ENCODE peak calls at places on chromosome 1, in seven cellular contexts. One of them, this sample, is unnamed.

GRCh38 chr1:9166289-9167235 is 37.7 kb upstream of the GPR157 start:
- DNase-seq in HS-5: peak
- DNase-seq in activated CD8-positive, alpha-beta T cell treated with anti-CD3 and anti-CD28 coated beads, Interleukin-2, amount 10 ng/mL, durations not matched to agents 7 days and 5 days: no peak
- DNase-seq in brain microvascular endothelial cell: peak
- DNase-seq in NCI-H2171 treated with DMSO at 0.1 percent for 48 hours: no peak
- DNase-seq in HAP-1: no peak
- DNase-seq in activated naive CD8-positive, alpha-beta T cell treated with anti-CD3 and anti-CD28 coated beads for 36 hours: no peak
- DNase-seq in this sample: no peak

GRCh38 chr1:20443703-20444587 is 42.1 kb downstream of the CAMK2N1 start:
- DNase-seq in HS-5: no peak
- DNase-seq in activated CD8-positive, alpha-beta T cell treated with anti-CD3 and anti-CD28 coated beads, Interleukin-2, amount 10 ng/mL, durations not matched to agents 7 days and 5 days: no peak
- DNase-seq in brain microvascular endothelial cell: no peak
- DNase-seq in NCI-H2171 treated with DMSO at 0.1 percent for 48 hours: no peak
- DNase-seq in HAP-1: no peak
- DNase-seq in activated naive CD8-positive, alpha-beta T cell treated with anti-CD3 and anti-CD28 coated beads for 36 hours: no peak
- DNase-seq in this sample: peak

GRCh38 chr1:44073528-44073927 is 42.3 kb upstream of the SLC6A9 start:
- DNase-seq in HS-5: no peak
- DNase-seq in activated CD8-positive, alpha-beta T cell treated with anti-CD3 and anti-CD28 coated beads, Interleukin-2, amount 10 ng/mL, durations not matched to agents 7 days and 5 days: no peak
- DNase-seq in brain microvascular endothelial cell: no peak
- DNase-seq in NCI-H2171 treated with DMSO at 0.1 percent for 48 hours: no peak
- DNase-seq in HAP-1: no peak
- DNase-seq in activated naive CD8-positive, alpha-beta T cell treated with anti-CD3 and anti-CD28 coated beads for 36 hours: no peak
- DNase-seq in this sample: no peak

GRCh38 chr1:162908780-162909179 is 47.8 kb upstream of the CCDC190 start:
- DNase-seq in HS-5: peak
- DNase-seq in activated CD8-positive, alpha-beta T cell treated with anti-CD3 and anti-CD28 coated beads, Interleukin-2, amount 10 ng/mL, durations not matched to agents 7 days and 5 days: no peak
- DNase-seq in brain microvascular endothelial cell: peak
- DNase-seq in NCI-H2171 treated with DMSO at 0.1 percent for 48 hours: no peak
- DNase-seq in HAP-1: no peak
- DNase-seq in activated naive CD8-positive, alpha-beta T cell treated with anti-CD3 and anti-CD28 coated beads for 36 hours: no peak
- DNase-seq in this sample: no peak

GRCh38 chr1:25724201-25724600 is 75.8 kb upstream of the SELENON start:
- DNase-seq in HS-5: no peak
- DNase-seq in activated CD8-positive, alpha-beta T cell treated with anti-CD3 and anti-CD28 coated beads, Interleukin-2, amount 10 ng/mL, durations not matched to agents 7 days and 5 days: no peak
- DNase-seq in brain microvascular endothelial cell: no peak
- DNase-seq in NCI-H2171 treated with DMSO at 0.1 percent for 48 hours: no peak
- DNase-seq in HAP-1: no peak
- DNase-seq in activated naive CD8-positive, alpha-beta T cell treated with anti-CD3 and anti-CD28 coated beads for 36 hours: no peak
- DNase-seq in this sample: no peak

GRCh38 chr1:236552901-236553300 is 29.1 kb downstream of the LGALS8 start:
- DNase-seq in HS-5: no peak
- DNase-seq in activated CD8-positive, alpha-beta T cell treated with anti-CD3 and anti-CD28 coated beads, Interleukin-2, amount 10 ng/mL, durations not matched to agents 7 days and 5 days: no peak
- DNase-seq in brain microvascular endothelial cell: no peak
- DNase-seq in NCI-H2171 treated with DMSO at 0.1 percent for 48 hours: no peak
- DNase-seq in HAP-1: no peak
- DNase-seq in activated naive CD8-positive, alpha-beta T cell treated with anti-CD3 and anti-CD28 coated beads for 36 hours: no peak
- DNase-seq in this sample: no peak

GRCh38 chr1:207991331-207991914 is 80.5 kb upstream of the CD34 start:
- DNase-seq in HS-5: no peak
- DNase-seq in activated CD8-positive, alpha-beta T cell treated with anti-CD3 and anti-CD28 coated beads, Interleukin-2, amount 10 ng/mL, durations not matched to agents 7 days and 5 days: no peak
- DNase-seq in brain microvascular endothelial cell: no peak
- DNase-seq in NCI-H2171 treated with DMSO at 0.1 percent for 48 hours: no peak
- DNase-seq in HAP-1: no peak
- DNase-seq in activated naive CD8-positive, alpha-beta T cell treated with anti-CD3 and anti-CD28 coated beads for 36 hours: no peak
- DNase-seq in this sample: no peak

GRCh38 chr1:58687516-58687915 is 12.3 kb downstream of the MYSM1 start:
- DNase-seq in HS-5: no peak
- DNase-seq in activated CD8-positive, alpha-beta T cell treated with anti-CD3 and anti-CD28 coated beads, Interleukin-2, amount 10 ng/mL, durations not matched to agents 7 days and 5 days: no peak
- DNase-seq in brain microvascular endothelial cell: no peak
- DNase-seq in NCI-H2171 treated with DMSO at 0.1 percent for 48 hours: no peak
- DNase-seq in HAP-1: no peak
- DNase-seq in activated naive CD8-positive, alpha-beta T cell treated with anti-CD3 and anti-CD28 coated beads for 36 hours: no peak
- DNase-seq in this sample: no peak

GRCh38 chr1:13828454-13829151 is 128.6 kb downstream of the PRDM2 start:
- DNase-seq in HS-5: no peak
- DNase-seq in activated CD8-positive, alpha-beta T cell treated with anti-CD3 and anti-CD28 coated beads, Interleukin-2, amount 10 ng/mL, durations not matched to agents 7 days and 5 days: peak
- DNase-seq in brain microvascular endothelial cell: no peak
- DNase-seq in NCI-H2171 treated with DMSO at 0.1 percent for 48 hours: no peak
- DNase-seq in HAP-1: peak
- DNase-seq in activated naive CD8-positive, alpha-beta T cell treated with anti-CD3 and anti-CD28 coated beads for 36 hours: peak
- DNase-seq in this sample: no peak

GRCh38 chr1:42741706-42742105 is 1.7 kb upstream of the CLDN19 start:
- DNase-seq in HS-5: no peak
- DNase-seq in activated CD8-positive, alpha-beta T cell treated with anti-CD3 and anti-CD28 coated beads, Interleukin-2, amount 10 ng/mL, durations not matched to agents 7 days and 5 days: no peak
- DNase-seq in brain microvascular endothelial cell: no peak
- DNase-seq in NCI-H2171 treated with DMSO at 0.1 percent for 48 hours: no peak
- DNase-seq in HAP-1: no peak
- DNase-seq in activated naive CD8-positive, alpha-beta T cell treated with anti-CD3 and anti-CD28 coated beads for 36 hours: no peak
- DNase-seq in this sample: no peak

GRCh38 chr1:4562321-4562720 is 92.1 kb upstream of the AJAP1 start:
- DNase-seq in HS-5: no peak
- DNase-seq in activated CD8-positive, alpha-beta T cell treated with anti-CD3 and anti-CD28 coated beads, Interleukin-2, amount 10 ng/mL, durations not matched to agents 7 days and 5 days: no peak
- DNase-seq in brain microvascular endothelial cell: no peak
- DNase-seq in NCI-H2171 treated with DMSO at 0.1 percent for 48 hours: no peak
- DNase-seq in HAP-1: no peak
- DNase-seq in activated naive CD8-positive, alpha-beta T cell treated with anti-CD3 and anti-CD28 coated beads for 36 hours: no peak
- DNase-seq in this sample: no peak

GRCh38 chr1:35558374-35559316 is 1.0 kb downstream of the NCDN start:
- DNase-seq in HS-5: no peak
- DNase-seq in activated CD8-positive, alpha-beta T cell treated with anti-CD3 and anti-CD28 coated beads, Interleukin-2, amount 10 ng/mL, durations not matched to agents 7 days and 5 days: no peak
- DNase-seq in brain microvascular endothelial cell: no peak
- DNase-seq in NCI-H2171 treated with DMSO at 0.1 percent for 48 hours: peak
- DNase-seq in HAP-1: peak
- DNase-seq in activated naive CD8-positive, alpha-beta T cell treated with anti-CD3 and anti-CD28 coated beads for 36 hours: peak
- DNase-seq in this sample: no peak

GRCh38 chr1:212692774-212693644 is 6.6 kb downstream of the BATF3 start:
- DNase-seq in HS-5: peak
- DNase-seq in activated CD8-positive, alpha-beta T cell treated with anti-CD3 and anti-CD28 coated beads, Interleukin-2, amount 10 ng/mL, durations not matched to agents 7 days and 5 days: no peak
- DNase-seq in brain microvascular endothelial cell: no peak
- DNase-seq in NCI-H2171 treated with DMSO at 0.1 percent for 48 hours: no peak
- DNase-seq in HAP-1: no peak
- DNase-seq in activated naive CD8-positive, alpha-beta T cell treated with anti-CD3 and anti-CD28 coated beads for 36 hours: no peak
- DNase-seq in this sample: no peak

GRCh38 chr1:179925906-179926305 is 28.7 kb upstream of the CEP350 start:
- DNase-seq in HS-5: no peak
- DNase-seq in activated CD8-positive, alpha-beta T cell treated with anti-CD3 and anti-CD28 coated beads, Interleukin-2, amount 10 ng/mL, durations not matched to agents 7 days and 5 days: no peak
- DNase-seq in brain microvascular endothelial cell: no peak
- DNase-seq in NCI-H2171 treated with DMSO at 0.1 percent for 48 hours: no peak
- DNase-seq in HAP-1: peak
- DNase-seq in activated naive CD8-positive, alpha-beta T cell treated with anti-CD3 and anti-CD28 coated beads for 36 hours: no peak
- DNase-seq in this sample: no peak

GRCh38 chr1:90391116-90391515 is 326.0 kb downstream of the BARHL2 start:
- DNase-seq in HS-5: no peak
- DNase-seq in activated CD8-positive, alpha-beta T cell treated with anti-CD3 and anti-CD28 coated beads, Interleukin-2, amount 10 ng/mL, durations not matched to agents 7 days and 5 days: no peak
- DNase-seq in brain microvascular endothelial cell: no peak
- DNase-seq in NCI-H2171 treated with DMSO at 0.1 percent for 48 hours: no peak
- DNase-seq in HAP-1: no peak
- DNase-seq in activated naive CD8-positive, alpha-beta T cell treated with anti-CD3 and anti-CD28 coated beads for 36 hours: no peak
- DNase-seq in this sample: peak

GRCh38 chr1:96515925-96516324 is 205.7 kb upstream of the PTBP2 start:
- DNase-seq in HS-5: no peak
- DNase-seq in activated CD8-positive, alpha-beta T cell treated with anti-CD3 and anti-CD28 coated beads, Interleukin-2, amount 10 ng/mL, durations not matched to agents 7 days and 5 days: no peak
- DNase-seq in brain microvascular endothelial cell: no peak
- DNase-seq in NCI-H2171 treated with DMSO at 0.1 percent for 48 hours: no peak
- DNase-seq in HAP-1: no peak
- DNase-seq in activated naive CD8-positive, alpha-beta T cell treated with anti-CD3 and anti-CD28 coated beads for 36 hours: no peak
- DNase-seq in this sample: no peak

This sample was measured in neuronal stem cell.